ENCODE peak calls at places on chromosomes 2 and 18, in nine cellular contexts. One of them, this sample, is unnamed.

GRCh38 chr2:199160677-199161465 is 296.9 kb downstream of the SATB2 start:
- DNase-seq in BJ: peak; percentile 82
- DNase-seq in cardiac fibroblast: peak; percentile 29
- DNase-seq in IMR-90: peak; percentile 89
- DNase-seq in choroid plexus epithelial cell: peak; percentile 63
- DNase-seq in neural progenitor cell: no peak
- DNase-seq in K562: no peak
- DNase-seq in suprapubic skin: no peak
- DNase-seq in uterus: no peak
- DNase-seq in this sample: no peak

GRCh38 chr2:25072606-25073005 is 30.7 kb downstream of the EFR3B start:
- DNase-seq in BJ: no peak
- DNase-seq in neural progenitor cell: no peak
- DNase-seq in K562: no peak
- DNase-seq in choroid plexus epithelial cell: no peak
- DNase-seq in cardiac fibroblast: no peak
- DNase-seq in uterus: no peak
- DNase-seq in IMR-90: no peak
- DNase-seq in suprapubic skin: no peak
- DNase-seq in this sample: no peak

GRCh38 chr2:50225021-50225928 is 806.7 kb downstream of the NRXN1 start:
- DNase-seq in choroid plexus epithelial cell: no peak
- DNase-seq in cardiac fibroblast: no peak
- DNase-seq in K562: no peak
- DNase-seq in IMR-90: no peak
- DNase-seq in BJ: no peak
- DNase-seq in neural progenitor cell: no peak
- DNase-seq in suprapubic skin: no peak
- DNase-seq in uterus: no peak
- DNase-seq in this sample: no peak

GRCh38 chr2:241298554-241299165 is 16.8 kb downstream of the HDLBP start:
- DNase-seq in uterus: no peak
- DNase-seq in cardiac fibroblast: no peak
- DNase-seq in neural progenitor cell: no peak
- DNase-seq in K562: no peak
- DNase-seq in choroid plexus epithelial cell: no peak
- DNase-seq in suprapubic skin: no peak
- DNase-seq in BJ: no peak
- DNase-seq in IMR-90: no peak
- DNase-seq in this sample: no peak

GRCh38 chr2:26174691-26175181 is 1.8 kb downstream of the GAREM2 start:
- DNase-seq in suprapubic skin: peak; percentile 70
- DNase-seq in neural progenitor cell: no peak
- DNase-seq in K562: no peak
- DNase-seq in choroid plexus epithelial cell: no peak
- DNase-seq in BJ: no peak
- DNase-seq in cardiac fibroblast: no peak
- DNase-seq in IMR-90: no peak
- DNase-seq in uterus: no peak
- DNase-seq in this sample: no peak

GRCh38 chr2:21754164-21754788 is 630.5 kb downstream of the TDRD15 start:
- DNase-seq in IMR-90: no peak
- DNase-seq in suprapubic skin: no peak
- DNase-seq in BJ: no peak
- DNase-seq in choroid plexus epithelial cell: peak; percentile 49
- DNase-seq in K562: no peak
- DNase-seq in cardiac fibroblast: no peak
- DNase-seq in uterus: no peak
- DNase-seq in neural progenitor cell: no peak
- DNase-seq in this sample: no peak

GRCh38 chr18:8694891-8695290 is 10.5 kb upstream of the MTCL1 start:
- DNase-seq in neural progenitor cell: no peak
- DNase-seq in BJ: no peak
- DNase-seq in uterus: no peak
- DNase-seq in suprapubic skin: no peak
- DNase-seq in IMR-90: no peak
- DNase-seq in cardiac fibroblast: no peak
- DNase-seq in K562: no peak
- DNase-seq in choroid plexus epithelial cell: no peak
- DNase-seq in this sample: no peak

GRCh38 chr18:6069103-6069502 is 173.8 kb upstream of the TMEM200C start:
- DNase-seq in K562: no peak
- DNase-seq in choroid plexus epithelial cell: no peak
- DNase-seq in uterus: no peak
- DNase-seq in IMR-90: no peak
- DNase-seq in cardiac fibroblast: no peak
- DNase-seq in BJ: no peak
- DNase-seq in neural progenitor cell: no peak
- DNase-seq in suprapubic skin: no peak
- DNase-seq in this sample: no peak

GRCh38 chr2:238731961-238732360 is 115.9 kb upstream of the TWIST2 start:
- DNase-seq in suprapubic skin: no peak
- DNase-seq in K562: no peak
- DNase-seq in BJ: peak; percentile 52
- DNase-seq in uterus: no peak
- DNase-seq in cardiac fibroblast: peak; percentile 21
- DNase-seq in choroid plexus epithelial cell: no peak
- DNase-seq in neural progenitor cell: no peak
- DNase-seq in IMR-90: no peak
- DNase-seq in this sample: no peak

GRCh38 chr2:63856302-63856600 is 14.6 kb downstream of the UGP2 start:
- DNase-seq in suprapubic skin: no peak
- DNase-seq in uterus: no peak
- DNase-seq in cardiac fibroblast: no peak
- DNase-seq in K562: no peak
- DNase-seq in neural progenitor cell: no peak
- DNase-seq in IMR-90: no peak
- DNase-seq in BJ: no peak
- DNase-seq in choroid plexus epithelial cell: no peak
- DNase-seq in this sample: no peak

GRCh38 chr2:240590681-240591111 is 4.2 kb downstream of the CAPN10 start:
- DNase-seq in IMR-90: no peak
- DNase-seq in neural progenitor cell: no peak
- DNase-seq in suprapubic skin: no peak
- DNase-seq in uterus: no peak
- DNase-seq in cardiac fibroblast: no peak
- DNase-seq in BJ: no peak
- DNase-seq in K562: no peak
- DNase-seq in choroid plexus epithelial cell: no peak
- DNase-seq in this sample: no peak

GRCh38 chr2:230811508-230811907 is 53.2 kb upstream of the ITM2C start:
- DNase-seq in BJ: no peak
- DNase-seq in suprapubic skin: no peak
- DNase-seq in neural progenitor cell: no peak
- DNase-seq in uterus: no peak
- DNase-seq in cardiac fibroblast: peak; percentile 77
- DNase-seq in K562: no peak
- DNase-seq in choroid plexus epithelial cell: peak; percentile 61
- DNase-seq in IMR-90: peak; percentile 83
- DNase-seq in this sample: no peak

GRCh38 chr2:230812041-230812440 is 52.7 kb upstream of the ITM2C start:
- DNase-seq in uterus: no peak
- DNase-seq in suprapubic skin: no peak
- DNase-seq in BJ: no peak
- DNase-seq in neural progenitor cell: no peak
- DNase-seq in IMR-90: no peak
- DNase-seq in cardiac fibroblast: no peak
- DNase-seq in K562: no peak
- DNase-seq in choroid plexus epithelial cell: no peak
- DNase-seq in this sample: no peak

GRCh38 chr2:230816735-230817134 is 48.0 kb upstream of the ITM2C start:
- DNase-seq in cardiac fibroblast: no peak
- DNase-seq in uterus: no peak
- DNase-seq in neural progenitor cell: no peak
- DNase-seq in choroid plexus epithelial cell: no peak
- DNase-seq in BJ: no peak
- DNase-seq in IMR-90: no peak
- DNase-seq in K562: no peak
- DNase-seq in suprapubic skin: no peak
- DNase-seq in this sample: no peak

GRCh38 chr2:230819433-230819832 is 45.3 kb upstream of the ITM2C start:
- DNase-seq in cardiac fibroblast: no peak
- DNase-seq in BJ: no peak
- DNase-seq in IMR-90: no peak
- DNase-seq in suprapubic skin: no peak
- DNase-seq in K562: no peak
- DNase-seq in choroid plexus epithelial cell: no peak
- DNase-seq in uterus: no peak
- DNase-seq in neural progenitor cell: no peak
- DNase-seq in this sample: no peak

GRCh38 chr2:230814616-230815015 is 50.1 kb upstream of the ITM2C start:
- DNase-seq in choroid plexus epithelial cell: peak; percentile 71
- DNase-seq in uterus: no peak
- DNase-seq in neural progenitor cell: peak; percentile 22
- DNase-seq in cardiac fibroblast: peak; percentile 54
- DNase-seq in BJ: no peak
- DNase-seq in suprapubic skin: no peak
- DNase-seq in K562: peak; percentile 10
- DNase-seq in IMR-90: peak; percentile 47
- DNase-seq in this sample: peak; percentile 42
- TF ChIP-seq CTCF in choroid plexus epithelial cell: peak; percentile 68
- TF ChIP-seq CTCF in uterus: no peak
- TF ChIP-seq CTCF in neural progenitor cell: peak; percentile 53
- TF ChIP-seq CTCF in cardiac fibroblast: peak; percentile 63
- TF ChIP-seq CTCF in BJ: peak; percentile 60
- TF ChIP-seq CTCF in suprapubic skin: no peak
- TF ChIP-seq CTCF in K562: peak; percentile 31
- TF ChIP-seq CTCF in IMR-90: peak; percentile 54
- TF ChIP-seq CTCF in this sample: peak; percentile 28

GRCh38 chr18:11548940-11549551 is 60.4 kb upstream of the SLC35G4 start:
- DNase-seq in BJ: no peak
- DNase-seq in K562: no peak
- DNase-seq in neural progenitor cell: no peak
- DNase-seq in uterus: no peak
- DNase-seq in IMR-90: no peak
- DNase-seq in cardiac fibroblast: no peak
- DNase-seq in choroid plexus epithelial cell: no peak
- DNase-seq in suprapubic skin: no peak
- DNase-seq in this sample: no peak

GRCh38 chr18:11548367-11548766 is 61.0 kb upstream of the SLC35G4 start:
- DNase-seq in uterus: no peak
- DNase-seq in suprapubic skin: no peak
- DNase-seq in cardiac fibroblast: peak; percentile 4
- DNase-seq in IMR-90: no peak
- DNase-seq in K562: no peak
- DNase-seq in choroid plexus epithelial cell: peak; percentile 29
- DNase-seq in neural progenitor cell: no peak
- DNase-seq in BJ: no peak
- DNase-seq in this sample: no peak

GRCh38 chr18:11553098-11553940 is 56.1 kb upstream of the SLC35G4 start:
- DNase-seq in IMR-90: peak; percentile 59
- DNase-seq in K562: peak; percentile 58
- DNase-seq in choroid plexus epithelial cell: peak; percentile 82
- DNase-seq in uterus: no peak
- DNase-seq in neural progenitor cell: peak; percentile 65
- DNase-seq in cardiac fibroblast: peak; percentile 68
- DNase-seq in BJ: no peak
- DNase-seq in suprapubic skin: no peak
- DNase-seq in this sample: peak; percentile 65
- TF ChIP-seq CTCF in IMR-90: peak; percentile 86
- TF ChIP-seq CTCF in K562: peak; percentile 83
- TF ChIP-seq CTCF in choroid plexus epithelial cell: peak; percentile 95
- TF ChIP-seq CTCF in uterus: peak; percentile 61
- TF ChIP-seq CTCF in neural progenitor cell: peak; percentile 85
- TF ChIP-seq CTCF in cardiac fibroblast: peak; percentile 91
- TF ChIP-seq CTCF in BJ: peak; percentile 92
- TF ChIP-seq CTCF in suprapubic skin: peak; percentile 86
- TF ChIP-seq CTCF in this sample: peak; percentile 78

GRCh38 chr2:135066710-135067109 is 14.6 kb downstream of the RAB3GAP1 start:
- DNase-seq in uterus: no peak
- DNase-seq in suprapubic skin: no peak
- DNase-seq in choroid plexus epithelial cell: peak; percentile 15
- DNase-seq in cardiac fibroblast: no peak
- DNase-seq in IMR-90: peak; percentile 41
- DNase-seq in BJ: peak; percentile 47
- DNase-seq in K562: no peak
- DNase-seq in neural progenitor cell: no peak
- DNase-seq in this sample: no peak
- TF ChIP-seq CTCF in uterus: no peak
- TF ChIP-seq CTCF in suprapubic skin: no peak
- TF ChIP-seq CTCF in choroid plexus epithelial cell: no peak
- TF ChIP-seq CTCF in cardiac fibroblast: no peak
- TF ChIP-seq CTCF in IMR-90: no peak
- TF ChIP-seq CTCF in BJ: no peak
- TF ChIP-seq CTCF in K562: no peak
- TF ChIP-seq CTCF in neural progenitor cell: no peak
- TF ChIP-seq CTCF in this sample: no peak

GRCh38 chr2:159755788-159756187 is 42.2 kb downstream of the CD302 start:
- DNase-seq in suprapubic skin: no peak
- DNase-seq in neural progenitor cell: peak; percentile 18
- DNase-seq in K562: peak; percentile 29
- DNase-seq in BJ: no peak
- DNase-seq in cardiac fibroblast: peak; percentile 28
- DNase-seq in uterus: no peak
- DNase-seq in IMR-90: peak; percentile 47
- DNase-seq in choroid plexus epithelial cell: peak; percentile 61
- DNase-seq in this sample: no peak
- TF ChIP-seq CTCF in suprapubic skin: no peak
- TF ChIP-seq CTCF in neural progenitor cell: peak; percentile 48
- TF ChIP-seq CTCF in K562: peak; percentile 31
- TF ChIP-seq CTCF in BJ: peak; percentile 29
- TF ChIP-seq CTCF in cardiac fibroblast: peak; percentile 40
- TF ChIP-seq CTCF in uterus: no peak
- TF ChIP-seq CTCF in IMR-90: peak; percentile 30
- TF ChIP-seq CTCF in choroid plexus epithelial cell: peak; percentile 68
- TF ChIP-seq CTCF in this sample: peak; percentile 12

This sample was measured in GM10248.